ENCODE peak calls at places on chromosomes 16 and 17, in eight cellular contexts. G, U, K, N, L, B, I and Z are unnamed samples.

GRCh38 chr17:33028778-33029177 is 37.1 kb downstream of the SPACA3 start:
- DNase-seq in I (no peak), K (no peak), G (no peak), N (no peak), B (no peak), U (peak; percentile 6), L (no peak), Z (no peak)

GRCh38 chr17:72448019-72448418 is 327.2 kb downstream of the SOX9 start:
- DNase-seq in B (no peak), G (no peak), K (no peak), N (no peak), U (no peak), L (no peak), I (no peak), Z (no peak)

GRCh38 chr17:18990331-18990730 is 14.2 kb downstream of the FAM83G start:
- DNase-seq in U (no peak), B (no peak), G (no peak), L (no peak), I (no peak), K (no peak), N (no peak), Z (no peak)

GRCh38 chr17:63433746-63434591 is 12.1 kb downstream of the CYB561 start:
- DNase-seq in N (peak; percentile 89), U (peak; percentile 83), B (peak; percentile 82), K (peak; percentile 56), G (no peak), I (peak; percentile 64), L (peak; percentile 52), Z (no peak)

GRCh38 chr16:21952040-21952792 is 945 bp upstream of the UQCRC2 start:
- DNase-seq in B (no peak), G (peak; percentile 87), U (peak; percentile 62), K (peak; percentile 38), I (peak; percentile 66), N (peak; percentile 57), L (peak; percentile 79), Z (peak; percentile 55)

GRCh38 chr17:3755335-3756030 is 31.8 kb downstream of the HASPIN start:
- DNase-seq in G (no peak), U (no peak), B (no peak), L (no peak), K (no peak), I (no peak), N (no peak), Z (no peak)

GRCh38 chr16:57592591-57593003 is 35.8 kb upstream of the ADGRG1 start:
- DNase-seq in B (no peak), G (no peak), I (no peak), L (no peak), K (no peak), U (no peak), N (no peak), Z (peak; percentile 57)

GRCh38 chr17:64004218-64004770 is 6.1 kb downstream of the PRR29 start:
- DNase-seq in K (no peak), L (no peak), I (no peak), B (no peak), N (no peak), G (no peak), U (no peak), Z (no peak)

GRCh38 chr16:11105038-11105903 is 150.7 kb downstream of the SOCS1 start:
- DNase-seq in I (peak; percentile 40), L (peak; percentile 52), G (no peak), U (peak; percentile 22), K (peak; percentile 9), B (peak; percentile 87), N (no peak), Z (no peak)

GRCh38 chr17:28953444-28954118 is 2.3 kb upstream of the PHF12 start:
- DNase-seq in B (no peak), N (no peak), K (peak; percentile 32), G (peak; percentile 97), L (peak; percentile 54), U (peak; percentile 54), I (peak; percentile 61), Z (peak; percentile 21)

GRCh38 chr16:28494141-28494851 is at the start of gene APOBR:
- DNase-seq in G (no peak), B (no peak), N (peak; percentile 30), K (no peak), I (no peak), L (peak; percentile 67), U (no peak), Z (peak; percentile 81)

GRCh38 chr16:51148674-51149228 is 2.3 kb downstream of the SALL1 start:
- DNase-seq in L (no peak), K (no peak), N (no peak), U (no peak), G (no peak), B (no peak), I (no peak), Z (no peak)

GRCh38 chr16:31477220-31478216 is 5.4 kb upstream of the SLC5A2 start:
- DNase-seq in L (peak; percentile 85), N (no peak), I (no peak), G (peak; percentile 91), B (no peak), U (no peak), K (no peak), Z (no peak)

GRCh38 chr17:33385713-33386112 is 92.6 kb upstream of the ASIC2 start:
- DNase-seq in G (no peak), U (no peak), I (no peak), K (no peak), B (no peak), N (no peak), L (no peak), Z (no peak)

GRCh38 chr16:76931186-76931585 is 259.8 kb upstream of the MON1B start:
- DNase-seq in I (no peak), G (no peak), K (no peak), B (no peak), L (no peak), N (no peak), U (no peak), Z (no peak)

GRCh38 chr17:17495448-17496188 is 577 bp downstream of the RASD1 start:
- DNase-seq in U (peak; percentile 22), L (peak; percentile 40), G (peak; percentile 53), B (no peak), I (no peak), N (no peak), K (peak; percentile 36), Z (no peak)

GRCh38 chr16:51674615-51675014 is 523.5 kb upstream of the SALL1 start:
- DNase-seq in N (no peak), G (no peak), B (no peak), U (no peak), L (no peak), I (no peak), K (no peak), Z (no peak)

GRCh38 chr17:27520571-27521185 is 64.4 kb downstream of the KSR1 start:
- DNase-seq in K (no peak), N (no peak), B (no peak), G (no peak), U (no peak), L (no peak), I (no peak), Z (no peak)

GRCh38 chr17:27519550-27519949 is 63.3 kb downstream of the KSR1 start:
- DNase-seq in N (no peak), L (no peak), G (no peak), B (no peak), K (no peak), U (no peak), I (no peak), Z (no peak)

GRCh38 chr17:27518750-27519521 is 62.7 kb downstream of the KSR1 start:
- DNase-seq in B (no peak), G (no peak), U (no peak), L (no peak), I (no peak), K (no peak), N (no peak), Z (no peak)

GRCh38 chr17:27514595-27515413 is 58.6 kb downstream of the KSR1 start:
- DNase-seq in I (no peak), L (no peak), B (no peak), G (no peak), N (no peak), K (no peak), U (no peak), Z (no peak)

DNA sequence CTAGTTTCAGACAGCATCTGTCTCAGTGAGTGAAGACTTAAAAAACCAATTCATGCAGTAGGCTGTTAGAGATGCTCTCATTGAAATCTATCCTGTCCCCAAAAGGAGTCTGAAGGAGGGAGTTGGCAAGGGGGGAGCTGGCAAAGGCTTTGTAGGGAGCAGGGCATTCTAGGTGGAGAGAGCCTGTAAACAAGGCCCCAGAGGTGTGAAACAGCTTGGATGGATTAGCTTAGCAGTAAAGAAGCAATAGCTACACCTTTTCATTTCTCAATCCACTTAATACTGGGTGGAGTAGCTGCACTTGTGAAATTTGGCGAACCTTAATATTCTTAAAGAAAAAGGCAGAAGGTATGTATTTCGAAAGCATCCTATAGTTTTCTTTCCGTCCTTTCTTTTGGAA is 61.8 kb downstream of the KSR1 start:
- DNase-seq in G (no peak), U (no peak), K (no peak), I (no peak), B (no peak), L (no peak), N (no peak), Z (no peak)
- H3K27ac ChIP-seq in G (peak overlapping the region; percentile 57), U (no peak overlapping the region), K (no peak overlapping the region), I (no peak overlapping the region), B (no peak overlapping the region), L (no peak overlapping the region), N (no peak overlapping the region), Z (no peak overlapping the region)

GRCh38 chr16:54677551-54677950 is 253.1 kb upstream of the IRX5 start:
- DNase-seq in U (no peak), I (no peak), K (no peak), L (no peak), G (no peak), B (no peak), N (no peak), Z (no peak)

GRCh38 chr16:54672500-54672899 is 258.2 kb upstream of the IRX5 start:
- DNase-seq in L (no peak), K (no peak), U (no peak), G (no peak), N (no peak), I (no peak), B (no peak), Z (no peak)

GRCh38 chr16:54673353-54673752 is 257.3 kb upstream of the IRX5 start:
- DNase-seq in G (no peak), B (no peak), N (no peak), I (no peak), U (peak; percentile 2), K (no peak), L (no peak), Z (no peak)
- H3K4me3 ChIP-seq in G (no peak overlapping the region), B (no peak overlapping the region), N (no peak overlapping the region), I (no peak overlapping the region), U (no peak overlapping the region), K (no peak overlapping the region), L (no peak overlapping the region), Z (no peak overlapping the region)

GRCh38 chr17:58487589-58488427 is at the start of gene HSF5:
- DNase-seq in B (no peak), L (no peak), I (peak; percentile 38), N (peak; percentile 27), U (no peak), K (no peak), G (peak; percentile 87), Z (peak; percentile 76)
- TF ChIP-seq CTCF in B (no peak), L (no peak), I (no peak), N (peak; percentile 22), U (no peak), K (no peak), G (peak; percentile 63), Z (peak; percentile 68)

DNA sequence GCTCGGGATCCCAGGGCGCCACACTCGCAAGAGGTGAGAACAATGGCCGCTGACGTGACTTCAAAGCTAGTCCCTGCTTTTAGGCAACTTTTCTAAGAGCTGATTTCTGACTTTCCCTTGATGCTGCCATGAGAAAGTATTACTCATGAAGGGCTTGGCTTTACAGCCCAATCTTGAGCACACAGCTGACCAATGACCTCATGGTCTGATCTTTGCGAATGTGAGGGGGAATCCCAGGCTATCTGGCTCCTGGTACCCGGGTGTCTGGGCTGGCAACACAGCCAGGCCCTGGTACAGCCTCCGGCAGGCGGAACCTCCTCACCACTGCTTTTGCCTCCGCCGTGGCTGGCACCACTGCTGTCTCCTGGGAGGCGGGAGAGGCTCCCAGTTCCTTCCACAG is 17.5 kb downstream of the NDUFAF8 start:
- DNase-seq in G (no peak), K (no peak), I (no peak), U (peak; percentile 23), N (no peak), B (no peak), L (no peak), Z (no peak)
- H3K27ac ChIP-seq in G (no peak overlapping the region), K (no peak overlapping the region), I (no peak overlapping the region), U (peak overlapping the region; percentile 17), N (no peak overlapping the region), B (no peak overlapping the region), L (no peak overlapping the region), Z (no peak overlapping the region)